ENCODE peak calls at places on chromosomes 3 and 15, in nine cellular contexts. M is endothelial cell of umbilical vein; J is lower lobe of right lung; R is tibial nerve; C is CD4-positive, CD25-positive, alpha-beta regulatory T cell; N is esophagus squamous epithelium; Q is colonic mucosa; X is aorta; O is A673. H is an unnamed sample.
A peak's percentile ranks its signal among the peaks of the same experiment; 100 is the strongest.

GRCh38 chr3:132318451-132318850 is 1.2 kb downstream of the ACP3 start:
- DNase-seq in N (no peak), R (no peak), O (no peak), X (no peak), J (no peak), M (no peak), Q (no peak), C (no peak), H (no peak)

GRCh38 chr3:69494091-69494659 is 108.3 kb upstream of the FRMD4B start:
- DNase-seq in X (no peak), M (no peak), N (no peak), O (no peak), R (no peak), J (no peak), Q (no peak), C (no peak), H (no peak)

GRCh38 chr3:150917941-150918340 is 12.7 kb upstream of the MINDY4B start:
- DNase-seq in R (no peak), Q (no peak), M (no peak), N (no peak), O (peak; percentile 3), C (no peak), X (no peak), J (no peak), H (no peak)

GRCh38 chr3:63364909-63365308 is 86.8 kb downstream of the SYNPR start:
- DNase-seq in Q (no peak), R (no peak), N (no peak), O (peak; percentile 46), C (no peak), M (no peak), X (no peak), J (no peak), H (no peak)

GRCh38 chr3:138367912-138368311 is 19.5 kb downstream of the MRAS start:
- DNase-seq in J (peak; percentile 86), Q (no peak), N (no peak), R (peak; percentile 45), O (no peak), C (no peak), M (no peak), X (peak; percentile 87), H (no peak)

GRCh38 chr3:171353423-171353822 is 106.8 kb downstream of the TNIK start:
- DNase-seq in X (no peak), R (no peak), J (no peak), M (no peak), C (no peak), Q (no peak), O (no peak), N (no peak), H (no peak)

GRCh38 chr15:64334530-64334929 is 21.4 kb downstream of the CSNK1G1 start:
- DNase-seq in J (no peak), N (no peak), M (no peak), Q (peak; percentile 29), O (no peak), X (no peak), R (no peak), C (peak; percentile 67), H (no peak)

GRCh38 chr15:65377105-65377975 is 462 bp downstream of the IGDCC3 start:
- DNase-seq in R (no peak), Q (no peak), J (no peak), O (no peak), N (no peak), M (peak; percentile 21), X (peak; percentile 81), C (no peak), H (no peak)

GRCh38 chr15:89735773-89736172 is 15.3 kb downstream of the MESP1 start:
- DNase-seq in X (no peak), Q (no peak), M (no peak), N (no peak), O (no peak), C (no peak), J (no peak), R (no peak), H (no peak)

GRCh38 chr3:171879472-171879871 is 36.3 kb downstream of the TMEM212 start:
- DNase-seq in O (no peak), R (no peak), X (no peak), J (no peak), C (no peak), M (no peak), Q (no peak), N (no peak), H (no peak)

GRCh38 chr3:142858043-142858442 is 30.8 kb downstream of the PCOLCE2 start:
- DNase-seq in O (no peak), R (no peak), J (no peak), N (no peak), C (no peak), Q (no peak), X (no peak), M (no peak), H (no peak)

GRCh38 chr15:31021067-31021665 is 29.7 kb upstream of the MTMR10 start:
- DNase-seq in R (no peak), N (no peak), J (no peak), C (no peak), Q (no peak), X (no peak), O (no peak), M (no peak), H (no peak)

DNA sequence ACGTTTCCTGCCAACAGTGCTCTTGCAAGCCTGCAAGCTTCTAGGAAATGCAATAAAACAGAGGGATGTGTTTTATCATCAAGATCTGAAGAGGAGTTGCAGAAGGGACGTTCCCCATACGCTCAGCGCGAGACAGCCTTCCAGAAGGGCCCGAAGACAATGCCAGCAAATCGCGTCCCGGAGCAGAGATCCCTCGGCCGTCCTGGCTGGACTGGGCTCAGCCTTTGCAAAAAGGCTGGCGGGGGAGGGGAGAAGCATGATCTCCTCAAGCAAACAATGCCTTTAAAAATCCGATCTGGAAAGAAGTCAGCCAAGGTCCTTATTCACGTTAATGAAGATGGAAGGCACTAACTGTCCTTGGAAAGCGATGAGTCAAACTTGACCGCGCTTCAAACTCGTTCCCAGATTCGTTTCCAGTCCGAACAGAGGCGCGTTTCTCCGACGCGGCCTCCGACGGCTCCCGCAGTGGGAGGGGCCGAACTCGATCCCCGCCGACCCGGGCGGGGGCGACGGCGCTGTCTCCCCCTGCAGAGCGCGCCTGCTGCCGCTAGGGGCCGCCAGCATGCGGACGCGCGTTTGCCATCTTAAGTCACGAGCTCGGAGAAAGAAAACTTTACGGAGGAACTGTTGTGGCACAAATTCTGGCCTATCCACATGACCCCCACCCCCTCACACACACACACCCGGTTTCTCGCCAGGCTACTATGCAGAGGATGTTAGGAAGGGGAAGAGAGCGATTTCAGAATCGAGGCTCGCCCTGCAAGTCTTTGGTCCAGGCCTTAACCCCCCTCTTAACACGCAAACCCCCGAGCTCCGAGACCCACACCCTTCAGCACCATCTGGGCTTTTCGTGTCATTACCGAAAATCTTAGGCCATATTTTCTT is 5.5 kb downstream of the BCL6 start:
- DNase-seq in O (peak; percentile 91), C (peak; percentile 88), N (peak; percentile 34), Q (peak; percentile 82), X (peak; percentile 93), R (peak; percentile 87), J (peak; percentile 88), M (peak; percentile 90), H (peak; percentile 63)
- H3K4me3 ChIP-seq in O (peak overlapping the region; percentile 70), C (peak overlapping the region; percentile 97), N (peak overlapping the region; percentile 69), Q (peak overlapping the region; percentile 54), X (peak overlapping the region; percentile 38), R (peak overlapping the region; percentile 85), J (peak overlapping the region; percentile 69), M (peak overlapping the region; percentile 82), H (peak overlapping the region; percentile 65)

GRCh38 chr3:152472606-152472954 is 203.9 kb downstream of the MBNL1 start:
- DNase-seq in J (no peak), N (no peak), M (no peak), R (no peak), O (no peak), Q (no peak), C (no peak), X (no peak), H (no peak)
- H3K4me3 ChIP-seq in J (no peak overlapping the region), N (no peak overlapping the region), M (no peak overlapping the region), R (no peak overlapping the region), O (no peak overlapping the region), Q (no peak overlapping the region), C (peak overlapping the region; percentile 70), X (no peak overlapping the region), H (no peak overlapping the region)

GRCh38 chr15:77817434-77817833 is 184.7 kb upstream of the LINGO1 start:
- DNase-seq in M (no peak), C (no peak), Q (no peak), R (no peak), N (no peak), O (no peak), J (no peak), X (no peak), H (no peak)
- H3K4me3 ChIP-seq in M (no peak overlapping the region), C (no peak overlapping the region), Q (no peak overlapping the region), R (no peak overlapping the region), N (no peak overlapping the region), O (peak overlapping the region; percentile 93), J (no peak overlapping the region), X (no peak overlapping the region), H (no peak overlapping the region)

GRCh38 chr3:20047940-20048339 is 7.7 kb downstream of the KAT2B start:
- DNase-seq in Q (no peak), O (no peak), X (no peak), N (no peak), R (no peak), M (no peak), C (no peak), J (no peak), H (no peak)
- H3K4me3 ChIP-seq in Q (no peak overlapping the region), O (no peak overlapping the region), X (no peak overlapping the region), N (no peak overlapping the region), R (no peak overlapping the region), M (no peak overlapping the region), C (peak overlapping the region; percentile 40), J (no peak overlapping the region), H (no peak overlapping the region)

GRCh38 chr15:63192604-63193206 is 3.3 kb downstream of the RAB8B start:
- DNase-seq in X (no peak), O (no peak), N (no peak), R (no peak), Q (no peak), C (no peak), J (no peak), M (no peak), H (no peak)
- H3K4me3 ChIP-seq in X (no peak overlapping the region), O (no peak overlapping the region), N (no peak overlapping the region), R (no peak overlapping the region), Q (no peak overlapping the region), C (peak overlapping the region; percentile 96), J (peak overlapping the region; percentile 66), M (no peak overlapping the region), H (no peak overlapping the region)